ENCODE peak calls at places on chromosomes 11 and 22, in six cellular contexts. N, U, W, D, R and C are unnamed samples.

GRCh38 chr11:96506953-96507354 is 117.1 kb downstream of the JRKL start:
- DNase-seq in N (peak; percentile 30), U (no peak), W (no peak), D (no peak), R (no peak), C (no peak)

GRCh38 chr11:72721689-72722049 is 30.5 kb downstream of the ARAP1 start:
- DNase-seq in N (no peak), U (no peak), W (peak; percentile 41), D (peak; percentile 46), R (no peak), C (peak; percentile 59)

GRCh38 chr11:123063396-123064267 is 1.7 kb upstream of the HSPA8 start:
- DNase-seq in N (peak; percentile 32), U (no peak), W (peak; percentile 44), D (peak; percentile 69), R (no peak), C (peak; percentile 60)

GRCh38 chr11:28793282-28793738 is 685.1 kb downstream of the METTL15 start:
- DNase-seq in N (peak; percentile 91), U (peak; percentile 27), W (no peak), D (no peak), R (no peak), C (no peak)

GRCh38 chr11:284081-285020 is 4.6 kb upstream of the PGGHG start:
- DNase-seq in N (no peak), U (no peak), W (no peak), D (no peak), R (no peak), C (no peak)

GRCh38 chr11:28447226-28447625 is 339.0 kb downstream of the METTL15 start:
- DNase-seq in N (no peak), U (no peak), W (no peak), D (no peak), R (no peak), C (no peak)

GRCh38 chr11:2812371-2812991 is 73.1 kb downstream of the CDKN1C start:
- DNase-seq in N (no peak), U (no peak), W (no peak), D (no peak), R (no peak), C (peak; percentile 58)

GRCh38 chr11:60005360-60005759 is 11.6 kb upstream of the OOSP4B start:
- DNase-seq in N (no peak), U (no peak), W (no peak), D (no peak), R (no peak), C (no peak)

GRCh38 chr11:116333193-116333592 is 439.6 kb downstream of the BUD13 start:
- DNase-seq in N (no peak), U (no peak), W (no peak), D (no peak), R (no peak), C (no peak)

GRCh38 chr11:68312117-68312779 is at the start of gene LRP5:
- DNase-seq in N (peak; percentile 42), U (peak; percentile 73), W (peak; percentile 35), D (peak; percentile 16), R (no peak), C (peak; percentile 83)

GRCh38 chr11:68313574-68314202 is 1.3 kb downstream of the LRP5 start:
- DNase-seq in N (peak; percentile 65), U (peak; percentile 64), W (no peak), D (no peak), R (no peak), C (peak; percentile 54)

GRCh38 chr11:68311155-68312116 is 955 bp upstream of the LRP5 start:
- DNase-seq in N (peak; percentile 47), U (no peak), W (no peak), D (no peak), R (no peak), C (no peak)

GRCh38 chr11:68314203-68314885 is 2.0 kb downstream of the LRP5 start:
- DNase-seq in N (peak; percentile 59), U (no peak), W (no peak), D (no peak), R (no peak), C (no peak)

DNA sequence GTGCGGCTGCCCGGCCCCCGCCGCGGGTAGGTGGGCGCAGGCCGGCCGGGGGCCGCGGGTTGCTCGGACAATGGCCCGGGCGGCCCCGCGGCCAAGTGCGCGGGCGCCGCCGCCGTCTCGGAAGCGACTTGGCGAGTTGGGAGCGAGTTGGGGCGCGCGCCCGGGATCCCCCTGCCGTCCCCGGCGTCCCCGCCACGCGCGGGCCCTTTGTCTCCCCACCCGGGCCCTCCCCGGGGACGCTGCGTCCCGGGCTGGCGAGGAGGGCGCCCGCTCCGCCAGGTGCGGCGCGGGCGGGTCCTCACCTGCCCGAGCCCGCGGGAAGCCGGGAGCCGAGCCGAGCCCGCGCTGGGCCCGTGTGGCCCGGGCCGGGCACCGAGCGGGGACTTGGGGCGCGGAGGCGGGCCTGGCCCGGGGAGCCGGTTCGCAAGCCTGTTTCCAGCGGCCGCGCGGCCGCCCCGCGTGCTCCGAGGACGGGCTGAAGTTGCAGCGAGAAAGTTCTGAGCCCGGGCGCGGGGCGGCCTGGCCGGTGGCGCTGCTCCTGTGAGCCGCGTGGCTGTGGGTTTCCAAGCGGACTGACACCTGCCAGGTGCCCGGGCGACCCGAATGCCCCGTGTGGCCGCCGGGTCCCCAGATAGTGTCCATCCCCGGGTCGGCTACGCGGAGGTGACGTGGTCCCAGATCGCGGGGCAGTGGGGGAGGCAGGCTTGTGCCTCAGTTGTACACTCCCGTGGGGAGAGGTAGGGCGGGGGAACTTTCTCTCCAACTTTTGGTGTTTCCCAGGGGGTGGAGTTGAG is 586 bp downstream of the LRP5 start:
- DNase-seq in N (peak; percentile 47), U (peak; percentile 56), W (peak; percentile 20), D (no peak), R (no peak), C (peak; percentile 47)
- TF ChIP-seq EZH2phosphoT487 in N (no peak), U (no peak), W (no peak), D (no peak), R (no peak), C (no peak)

GRCh38 chr11:47413908-47414684 is 5.7 kb downstream of the SLC39A13 start:
- DNase-seq in N (no peak), U (peak; percentile 1), W (no peak), D (no peak), R (no peak), C (no peak)
- H3K4me2 ChIP-seq in N (no peak overlapping the region), U (no peak overlapping the region), W (no peak overlapping the region), D (no peak overlapping the region), R (peak overlapping the region; percentile 50), C (no peak overlapping the region)

GRCh38 chr11:130911306-130911705 is 5.0 kb downstream of the SNX19 start:
- DNase-seq in N (peak; percentile 24), U (no peak), W (no peak), D (no peak), R (no peak), C (no peak)

GRCh38 chr11:130907229-130907628 is 9.1 kb downstream of the SNX19 start:
- DNase-seq in N (no peak), U (no peak), W (no peak), D (no peak), R (no peak), C (no peak)

GRCh38 chr11:130909650-130910049 is 6.6 kb downstream of the SNX19 start:
- DNase-seq in N (no peak), U (no peak), W (no peak), D (no peak), R (no peak), C (no peak)

GRCh38 chr11:130908061-130908460 is 8.2 kb downstream of the SNX19 start:
- DNase-seq in N (no peak), U (no peak), W (no peak), D (no peak), R (no peak), C (no peak)

DNA sequence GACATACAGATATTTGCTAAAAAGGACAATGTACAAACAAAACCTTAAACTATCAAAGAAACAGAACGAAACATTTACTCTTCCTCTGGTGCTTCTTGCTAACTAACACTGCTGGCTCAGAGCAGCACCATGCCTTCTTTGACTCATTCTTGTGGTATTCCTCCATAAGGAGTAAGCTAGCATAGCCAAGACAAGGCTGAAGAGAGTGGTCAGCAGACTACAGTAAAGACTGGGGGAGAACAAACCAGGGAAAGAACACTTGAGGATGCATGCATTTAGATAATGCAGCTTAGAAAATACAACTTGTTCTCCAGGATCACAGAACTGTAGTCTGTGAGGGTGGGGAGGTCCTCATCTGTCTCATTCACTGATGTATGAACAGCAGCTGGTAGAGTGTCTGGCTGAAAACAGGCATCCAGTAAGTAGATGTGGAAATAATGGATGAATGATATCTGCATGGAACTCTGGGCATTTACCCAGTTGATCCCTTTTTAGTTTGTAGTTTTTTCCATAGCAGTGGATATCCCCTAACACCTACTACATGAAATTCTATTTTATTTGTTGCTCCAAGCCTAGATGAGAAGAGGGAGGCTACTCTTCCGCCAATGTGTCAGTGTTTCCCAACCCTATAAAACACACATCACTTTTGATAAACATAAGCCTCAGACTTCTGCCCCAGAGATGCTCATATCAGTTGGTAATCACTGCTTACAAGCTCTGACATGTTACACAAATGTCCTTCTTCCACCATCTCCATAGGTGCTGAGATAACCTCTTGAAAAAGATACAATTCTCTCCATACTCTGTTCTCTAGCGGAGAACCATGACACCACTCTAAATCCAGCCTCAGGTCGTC is 7.3 kb downstream of the SNX19 start:
- DNase-seq in N (no peak), U (no peak), W (no peak), D (no peak), R (no peak), C (peak; percentile 46)
- TF ChIP-seq EZH2phosphoT487 in N (no peak), U (no peak), W (no peak), D (no peak), R (no peak), C (no peak)

GRCh38 chr11:78935408-78936101 is 360.9 kb upstream of the NARS2 start:
- DNase-seq in N (no peak), U (no peak), W (no peak), D (no peak), R (no peak), C (no peak)
- H3K4me2 ChIP-seq in N (no peak overlapping the region), U (no peak overlapping the region), W (no peak overlapping the region), D (no peak overlapping the region), R (no peak overlapping the region), C (no peak overlapping the region)

GRCh38 chr22:38148252-38148651 is 33.4 kb downstream of the PLA2G6 start:
- DNase-seq in N (peak; percentile 44), U (no peak), W (no peak), D (no peak), R (peak; percentile 39), C (no peak)
- TF ChIP-seq EZH2phosphoT487 in N (no peak), U (no peak), W (no peak), D (no peak), R (no peak), C (no peak)